ENCODE peak calls at places on chromosomes 5 and 9, in ten cellular contexts. One of them, this sample, is unnamed.

GRCh38 chr9:89799766-89800165 is 195.0 kb downstream of the GADD45G start:
- DNase-seq in SHP77: no peak
- DNase-seq in astrocyte of the spinal cord: no peak
- DNase-seq in stimulated activated CD8-positive, alpha-beta memory T cell treated with anti-CD3 and anti-CD28 coated beads, Interleukin-7, amount 100 ng/mL, for 48 hours: no peak
- DNase-seq in stomach: no peak
- DNase-seq in NCI-H748 treated with DMSO at 0.1 percent for 48 hours: no peak
- DNase-seq in EL: no peak
- DNase-seq in fibroblast of the aortic adventitia: no peak
- DNase-seq in pancreas: no peak
- DNase-seq in HTR-8/SVneo: no peak
- DNase-seq in this sample: no peak

GRCh38 chr9:5577225-5577624 is 51.7 kb upstream of the RIC1 start:
- DNase-seq in SHP77: no peak
- DNase-seq in astrocyte of the spinal cord: no peak
- DNase-seq in stimulated activated CD8-positive, alpha-beta memory T cell treated with anti-CD3 and anti-CD28 coated beads, Interleukin-7, amount 100 ng/mL, for 48 hours: no peak
- DNase-seq in stomach: no peak
- DNase-seq in NCI-H748 treated with DMSO at 0.1 percent for 48 hours: no peak
- DNase-seq in EL: no peak
- DNase-seq in fibroblast of the aortic adventitia: no peak
- DNase-seq in pancreas: no peak
- DNase-seq in HTR-8/SVneo: no peak
- DNase-seq in this sample: no peak

GRCh38 chr9:98087420-98088354 is 31.2 kb downstream of the NANS start:
- DNase-seq in SHP77: no peak
- DNase-seq in astrocyte of the spinal cord: peak; percentile 55
- DNase-seq in stimulated activated CD8-positive, alpha-beta memory T cell treated with anti-CD3 and anti-CD28 coated beads, Interleukin-7, amount 100 ng/mL, for 48 hours: no peak
- DNase-seq in stomach: peak; percentile 59
- DNase-seq in NCI-H748 treated with DMSO at 0.1 percent for 48 hours: no peak
- DNase-seq in EL: no peak
- DNase-seq in fibroblast of the aortic adventitia: peak; percentile 31
- DNase-seq in pancreas: no peak
- DNase-seq in HTR-8/SVneo: no peak
- DNase-seq in this sample: peak; percentile 81

GRCh38 chr9:119370816-119371215 is 1.6 kb upstream of the BRINP1 start:
- DNase-seq in SHP77: no peak
- DNase-seq in astrocyte of the spinal cord: peak; percentile 22
- DNase-seq in stimulated activated CD8-positive, alpha-beta memory T cell treated with anti-CD3 and anti-CD28 coated beads, Interleukin-7, amount 100 ng/mL, for 48 hours: no peak
- DNase-seq in stomach: no peak
- DNase-seq in NCI-H748 treated with DMSO at 0.1 percent for 48 hours: no peak
- DNase-seq in EL: peak; percentile 10
- DNase-seq in fibroblast of the aortic adventitia: peak; percentile 35
- DNase-seq in pancreas: peak; percentile 13
- DNase-seq in HTR-8/SVneo: no peak
- DNase-seq in this sample: peak; percentile 71

GRCh38 chr9:69785757-69786156 is 25.9 kb upstream of the PTAR1 start:
- DNase-seq in SHP77: no peak
- DNase-seq in astrocyte of the spinal cord: peak; percentile 74
- DNase-seq in stimulated activated CD8-positive, alpha-beta memory T cell treated with anti-CD3 and anti-CD28 coated beads, Interleukin-7, amount 100 ng/mL, for 48 hours: no peak
- DNase-seq in stomach: no peak
- DNase-seq in NCI-H748 treated with DMSO at 0.1 percent for 48 hours: no peak
- DNase-seq in EL: peak; percentile 20
- DNase-seq in fibroblast of the aortic adventitia: peak; percentile 48
- DNase-seq in pancreas: no peak
- DNase-seq in HTR-8/SVneo: no peak
- DNase-seq in this sample: peak; percentile 50

GRCh38 chr9:79551999-79552398 is 19.8 kb upstream of the TLE4 start:
- DNase-seq in SHP77: no peak
- DNase-seq in astrocyte of the spinal cord: no peak
- DNase-seq in stimulated activated CD8-positive, alpha-beta memory T cell treated with anti-CD3 and anti-CD28 coated beads, Interleukin-7, amount 100 ng/mL, for 48 hours: no peak
- DNase-seq in stomach: no peak
- DNase-seq in NCI-H748 treated with DMSO at 0.1 percent for 48 hours: no peak
- DNase-seq in EL: no peak
- DNase-seq in fibroblast of the aortic adventitia: no peak
- DNase-seq in pancreas: no peak
- DNase-seq in HTR-8/SVneo: no peak
- DNase-seq in this sample: no peak

GRCh38 chr9:122115176-122116035 is 22.3 kb upstream of the TTLL11 start:
- DNase-seq in SHP77: no peak
- DNase-seq in astrocyte of the spinal cord: no peak
- DNase-seq in stimulated activated CD8-positive, alpha-beta memory T cell treated with anti-CD3 and anti-CD28 coated beads, Interleukin-7, amount 100 ng/mL, for 48 hours: no peak
- DNase-seq in stomach: no peak
- DNase-seq in NCI-H748 treated with DMSO at 0.1 percent for 48 hours: no peak
- DNase-seq in EL: no peak
- DNase-seq in fibroblast of the aortic adventitia: no peak
- DNase-seq in pancreas: no peak
- DNase-seq in HTR-8/SVneo: no peak
- DNase-seq in this sample: no peak

GRCh38 chr5:91145233-91145620 is 237.9 kb downstream of the ARRDC3 start:
- DNase-seq in SHP77: no peak
- DNase-seq in astrocyte of the spinal cord: no peak
- DNase-seq in stimulated activated CD8-positive, alpha-beta memory T cell treated with anti-CD3 and anti-CD28 coated beads, Interleukin-7, amount 100 ng/mL, for 48 hours: no peak
- DNase-seq in stomach: no peak
- DNase-seq in NCI-H748 treated with DMSO at 0.1 percent for 48 hours: peak; percentile 70
- DNase-seq in EL: no peak
- DNase-seq in fibroblast of the aortic adventitia: peak; percentile 31
- DNase-seq in pancreas: no peak
- DNase-seq in HTR-8/SVneo: no peak
- DNase-seq in this sample: no peak

GRCh38 chr9:88258012-88258411 is 119.7 kb upstream of the SPATA31C2 start:
- DNase-seq in SHP77: no peak
- DNase-seq in astrocyte of the spinal cord: peak; percentile 68
- DNase-seq in stimulated activated CD8-positive, alpha-beta memory T cell treated with anti-CD3 and anti-CD28 coated beads, Interleukin-7, amount 100 ng/mL, for 48 hours: no peak
- DNase-seq in stomach: no peak
- DNase-seq in NCI-H748 treated with DMSO at 0.1 percent for 48 hours: no peak
- DNase-seq in EL: peak; percentile 70
- DNase-seq in fibroblast of the aortic adventitia: peak; percentile 71
- DNase-seq in pancreas: no peak
- DNase-seq in HTR-8/SVneo: no peak
- DNase-seq in this sample: peak; percentile 66

GRCh38 chr5:71892641-71893340 is 173.7 kb downstream of the CARTPT start:
- DNase-seq in SHP77: no peak
- DNase-seq in astrocyte of the spinal cord: no peak
- DNase-seq in stimulated activated CD8-positive, alpha-beta memory T cell treated with anti-CD3 and anti-CD28 coated beads, Interleukin-7, amount 100 ng/mL, for 48 hours: no peak
- DNase-seq in stomach: no peak
- DNase-seq in NCI-H748 treated with DMSO at 0.1 percent for 48 hours: no peak
- DNase-seq in EL: no peak
- DNase-seq in fibroblast of the aortic adventitia: peak; percentile 59
- DNase-seq in pancreas: no peak
- DNase-seq in HTR-8/SVneo: no peak
- DNase-seq in this sample: peak; percentile 28

GRCh38 chr9:127904888-127905728 is 5.7 kb upstream of the ST6GALNAC6 start:
- DNase-seq in SHP77: no peak
- DNase-seq in astrocyte of the spinal cord: no peak
- DNase-seq in stimulated activated CD8-positive, alpha-beta memory T cell treated with anti-CD3 and anti-CD28 coated beads, Interleukin-7, amount 100 ng/mL, for 48 hours: no peak
- DNase-seq in stomach: no peak
- DNase-seq in NCI-H748 treated with DMSO at 0.1 percent for 48 hours: no peak
- DNase-seq in EL: no peak
- DNase-seq in fibroblast of the aortic adventitia: no peak
- DNase-seq in pancreas: no peak
- DNase-seq in HTR-8/SVneo: no peak
- DNase-seq in this sample: no peak

GRCh38 chr9:126056312-126057021 is 270.2 kb upstream of the MVB12B start:
- DNase-seq in SHP77: peak; percentile 62
- DNase-seq in astrocyte of the spinal cord: no peak
- DNase-seq in stimulated activated CD8-positive, alpha-beta memory T cell treated with anti-CD3 and anti-CD28 coated beads, Interleukin-7, amount 100 ng/mL, for 48 hours: no peak
- DNase-seq in stomach: no peak
- DNase-seq in NCI-H748 treated with DMSO at 0.1 percent for 48 hours: no peak
- DNase-seq in EL: no peak
- DNase-seq in fibroblast of the aortic adventitia: no peak
- DNase-seq in pancreas: no peak
- DNase-seq in HTR-8/SVneo: no peak
- DNase-seq in this sample: no peak

GRCh38 chr9:132163457-132163875 is 1.6 kb downstream of the NTNG2 start:
- DNase-seq in SHP77: no peak
- DNase-seq in astrocyte of the spinal cord: no peak
- DNase-seq in stimulated activated CD8-positive, alpha-beta memory T cell treated with anti-CD3 and anti-CD28 coated beads, Interleukin-7, amount 100 ng/mL, for 48 hours: no peak
- DNase-seq in stomach: no peak
- DNase-seq in NCI-H748 treated with DMSO at 0.1 percent for 48 hours: peak; percentile 32
- DNase-seq in EL: no peak
- DNase-seq in fibroblast of the aortic adventitia: no peak
- DNase-seq in pancreas: no peak
- DNase-seq in HTR-8/SVneo: no peak
- DNase-seq in this sample: peak; percentile 68

GRCh38 chr5:28748446-28748845 is 1710.1 kb upstream of the CDH9 start:
- DNase-seq in SHP77: no peak
- DNase-seq in astrocyte of the spinal cord: peak; percentile 33
- DNase-seq in stimulated activated CD8-positive, alpha-beta memory T cell treated with anti-CD3 and anti-CD28 coated beads, Interleukin-7, amount 100 ng/mL, for 48 hours: no peak
- DNase-seq in stomach: no peak
- DNase-seq in NCI-H748 treated with DMSO at 0.1 percent for 48 hours: no peak
- DNase-seq in EL: no peak
- DNase-seq in fibroblast of the aortic adventitia: no peak
- DNase-seq in pancreas: no peak
- DNase-seq in HTR-8/SVneo: no peak
- DNase-seq in this sample: no peak

GRCh38 chr9:97518909-97519307 is 17.4 kb downstream of the TMOD1 start:
- DNase-seq in SHP77: peak; percentile 35
- DNase-seq in astrocyte of the spinal cord: peak; percentile 84
- DNase-seq in stimulated activated CD8-positive, alpha-beta memory T cell treated with anti-CD3 and anti-CD28 coated beads, Interleukin-7, amount 100 ng/mL, for 48 hours: no peak
- DNase-seq in stomach: peak; percentile 41
- DNase-seq in NCI-H748 treated with DMSO at 0.1 percent for 48 hours: no peak
- DNase-seq in EL: peak; percentile 85
- DNase-seq in fibroblast of the aortic adventitia: peak; percentile 62
- DNase-seq in pancreas: peak; percentile 31
- DNase-seq in HTR-8/SVneo: peak; percentile 81
- DNase-seq in this sample: peak; percentile 82

GRCh38 chr9:9612270-9612669 is 1000.5 kb downstream of the PTPRD start:
- DNase-seq in SHP77: peak; percentile 79
- DNase-seq in astrocyte of the spinal cord: no peak
- DNase-seq in stimulated activated CD8-positive, alpha-beta memory T cell treated with anti-CD3 and anti-CD28 coated beads, Interleukin-7, amount 100 ng/mL, for 48 hours: no peak
- DNase-seq in stomach: no peak
- DNase-seq in NCI-H748 treated with DMSO at 0.1 percent for 48 hours: peak; percentile 85
- DNase-seq in EL: no peak
- DNase-seq in fibroblast of the aortic adventitia: no peak
- DNase-seq in pancreas: no peak
- DNase-seq in HTR-8/SVneo: no peak
- DNase-seq in this sample: no peak

GRCh38 chr5:141780952-141781730 is 97.1 kb downstream of the PCDH1 start:
- DNase-seq in SHP77: no peak
- DNase-seq in astrocyte of the spinal cord: no peak
- DNase-seq in stimulated activated CD8-positive, alpha-beta memory T cell treated with anti-CD3 and anti-CD28 coated beads, Interleukin-7, amount 100 ng/mL, for 48 hours: no peak
- DNase-seq in stomach: no peak
- DNase-seq in NCI-H748 treated with DMSO at 0.1 percent for 48 hours: no peak
- DNase-seq in EL: no peak
- DNase-seq in fibroblast of the aortic adventitia: no peak
- DNase-seq in pancreas: no peak
- DNase-seq in HTR-8/SVneo: no peak
- DNase-seq in this sample: no peak

This sample was measured in GM23248.